ENCODE peak calls at places on chromosomes 3 and 15, in nine cellular contexts. X is IMR-90; M is transverse colon; V is sigmoid colon; Z is AG04450; N is dorsolateral prefrontal cortex; D is fibroblast of lung; W is cardiac muscle cell; I is CD8-positive, alpha-beta T cell. H is an unnamed sample. For H3K27me3, the result is how much of the 10 kb centered on the place peaks cover.

GRCh38 chr15:76433798-76434400 is 97.3 kb downstream of the ISL2 start:
- DNase-seq in Z (no peak), N (no peak), X (peak), M (no peak), W (no peak), I (no peak), D (no peak), V (no peak), H (peak)

GRCh38 chr3:170232266-170232665 is 10.0 kb downstream of the PRKCI start:
- DNase-seq in I (no peak), Z (no peak), D (no peak), M (no peak), N (no peak), V (no peak), X (peak), W (no peak), H (no peak)

GRCh38 chr15:36175781-36176211 is 403.6 kb upstream of the CDIN1 start:
- DNase-seq in X (no peak), Z (no peak), V (no peak), M (no peak), I (no peak), N (peak), D (no peak), W (no peak), H (no peak)

GRCh38 chr3:88986834-88987233 is 120.6 kb upstream of the EPHA3 start:
- DNase-seq in N (no peak), M (no peak), D (peak), I (no peak), W (no peak), V (no peak), X (peak), Z (peak), H (no peak)

GRCh38 chr15:57118013-57118799 is 199.8 kb downstream of the TCF12 start:
- DNase-seq in D (peak), N (no peak), V (no peak), W (no peak), Z (no peak), X (peak), I (no peak), M (no peak), H (no peak)

GRCh38 chr3:23859839-23860382 is 54.2 kb downstream of the UBE2E1 start:
- DNase-seq in Z (no peak), W (no peak), M (no peak), N (no peak), D (no peak), X (no peak), V (no peak), I (no peak), H (no peak)

GRCh38 chr3:187919018-187919417 is 173.8 kb upstream of the BCL6 start:
- DNase-seq in W (no peak), D (no peak), I (peak), Z (no peak), M (peak), V (no peak), N (no peak), X (no peak), H (no peak)

GRCh38 chr3:170470063-170471006 is 51.7 kb downstream of the CLDN11 start:
- DNase-seq in W (no peak), V (no peak), Z (peak), I (no peak), D (peak), N (no peak), M (no peak), X (peak), H (peak)

GRCh38 chr3:29643034-29643425 is 362.2 kb downstream of the RBMS3 start:
- DNase-seq in W (no peak), I (no peak), V (no peak), N (no peak), M (no peak), X (no peak), D (no peak), Z (no peak), H (no peak)

DNA sequence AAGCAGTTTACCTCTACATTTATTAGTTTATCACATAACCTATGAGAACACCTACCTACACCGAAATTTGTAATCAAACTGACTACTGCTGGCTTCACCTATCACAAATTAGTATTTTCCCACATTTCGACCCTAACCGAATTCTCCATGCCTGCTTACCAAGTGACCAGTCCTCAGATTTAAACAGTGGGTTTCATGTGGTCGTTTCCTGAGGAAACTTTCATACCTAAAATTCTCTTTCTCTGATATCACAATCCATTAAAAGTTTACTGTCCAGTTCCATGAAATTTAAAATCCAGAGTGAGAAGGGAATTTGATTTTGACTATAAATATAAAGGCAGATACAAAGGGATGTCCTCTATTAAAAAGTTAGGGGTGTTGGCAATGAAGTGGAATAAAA is 1.9 kb downstream of the PLOD2 start:
- DNase-seq in D (no peak), N (no peak), W (no peak), Z (no peak), X (no peak), I (no peak), V (no peak), M (no peak), H (no peak)
- H3K4me3 ChIP-seq in D (peak), N (peak), W (peak), Z (peak), X (peak), I (no peak), V (peak), M (peak), H (peak)

DNA sequence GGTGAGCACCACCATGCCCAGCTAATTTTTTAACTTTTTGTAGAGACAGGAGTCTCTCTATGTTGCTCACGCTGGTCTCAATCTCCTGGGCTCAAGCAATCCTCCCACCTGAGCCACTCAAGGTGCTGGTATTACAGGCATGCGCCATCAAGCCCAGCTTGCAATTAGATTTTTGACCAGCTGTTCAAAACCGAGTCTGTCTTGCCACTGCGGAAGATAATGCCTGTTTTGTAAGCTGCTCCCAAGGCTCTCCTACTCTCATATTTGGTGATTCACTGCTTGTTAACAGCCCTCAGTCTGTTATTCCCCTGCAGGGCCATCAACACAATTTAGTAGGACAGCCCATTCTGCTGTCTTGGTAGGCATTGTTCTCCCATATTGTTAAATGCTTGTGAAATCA is 17.8 kb upstream of the MCCC1 start:
- DNase-seq in V (no peak), D (no peak), N (no peak), X (no peak), W (no peak), Z (no peak), I (no peak), M (no peak), H (no peak)
- H3K27me3 ChIP-seq in V (under half), D (under half), N (under half), X (under half), W (under half), Z (under half), I (under half), M (under half), H (under half)

GRCh38 chr3:16402451-16402850 is 111.0 kb downstream of the RFTN1 start:
- DNase-seq in M (no peak), N (no peak), I (no peak), V (no peak), W (no peak), D (peak), Z (no peak), X (peak), H (no peak)
- H3K4me3 ChIP-seq in M (no peak), N (no peak), I (no peak), V (no peak), W (no peak), D (no peak), Z (no peak), X (no peak), H (no peak)

DNA sequence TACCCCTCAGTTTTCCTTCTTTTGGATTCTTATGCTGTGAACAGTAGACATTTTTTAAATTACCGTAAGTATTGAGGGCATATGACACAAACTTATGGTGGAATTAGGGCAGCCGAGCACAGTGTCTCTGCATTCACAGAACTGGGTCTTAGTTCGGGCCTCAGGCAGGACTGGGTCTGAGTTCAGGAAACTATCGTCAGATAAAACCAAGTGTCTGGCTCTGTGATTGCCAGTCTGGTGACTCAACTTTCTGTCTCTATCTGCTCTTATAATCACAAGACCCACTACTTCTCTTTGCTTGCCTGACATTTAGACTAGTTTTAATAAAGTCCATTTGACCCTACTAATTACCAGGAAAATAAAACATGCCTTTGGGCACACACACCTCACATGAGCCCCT is 146.2 kb downstream of the LMLN start:
- DNase-seq in I (no peak), Z (no peak), M (no peak), X (no peak), N (no peak), V (no peak), D (no peak), W (no peak), H (no peak)
- H3K27me3 ChIP-seq in I (under half), Z (under half), M (half or more), X (under half), N (under half), V (under half), D (under half), W (under half), H (under half)

H was measured in MG63.